ENCODE peak calls at places on chromosomes 6 and 20, in four cellular contexts. One of them, this sample, is unnamed.

GRCh38 chr6:155646443-155646842 is 190.8 kb upstream of the NOX3 start:
- DNase-seq in right cardiac atrium: peak; percentile 14
- DNase-seq in HS-27A: no peak
- DNase-seq in T follicular helper cell: no peak
- DNase-seq in this sample: no peak

GRCh38 chr6:38233161-38233791 is 406.5 kb downstream of the BTBD9 start:
- DNase-seq in right cardiac atrium: no peak
- DNase-seq in HS-27A: peak; percentile 84
- DNase-seq in T follicular helper cell: no peak
- DNase-seq in this sample: peak; percentile 79

GRCh38 chr6:95364016-95364604 is 213.2 kb upstream of the MANEA start:
- DNase-seq in right cardiac atrium: no peak
- DNase-seq in HS-27A: no peak
- DNase-seq in T follicular helper cell: no peak
- DNase-seq in this sample: no peak

GRCh38 chr6:31620586-31621319 is at the start of gene PRRC2A:
- DNase-seq in right cardiac atrium: peak; percentile 95
- DNase-seq in HS-27A: no peak
- DNase-seq in T follicular helper cell: peak; percentile 73
- DNase-seq in this sample: peak; percentile 98

GRCh38 chr20:63173552-63174191 is 42.3 kb downstream of the YTHDF1 start:
- DNase-seq in right cardiac atrium: no peak
- DNase-seq in HS-27A: no peak
- DNase-seq in T follicular helper cell: no peak
- DNase-seq in this sample: no peak

GRCh38 chr6:55023231-55023630 is 151.1 kb upstream of the HCRTR2 start:
- DNase-seq in right cardiac atrium: no peak
- DNase-seq in HS-27A: no peak
- DNase-seq in T follicular helper cell: no peak
- DNase-seq in this sample: no peak

GRCh38 chr6:169592558-169592957 is 109.3 kb downstream of the WDR27 start:
- DNase-seq in right cardiac atrium: no peak
- DNase-seq in HS-27A: peak; percentile 72
- DNase-seq in T follicular helper cell: no peak
- DNase-seq in this sample: no peak

GRCh38 chr20:47118201-47118600 is 223.6 kb downstream of the EYA2 start:
- DNase-seq in right cardiac atrium: no peak
- DNase-seq in HS-27A: no peak
- DNase-seq in T follicular helper cell: no peak
- DNase-seq in this sample: no peak

GRCh38 chr6:160197662-160198061 is 61.0 kb downstream of the SLC22A2 start:
- DNase-seq in right cardiac atrium: no peak
- DNase-seq in HS-27A: no peak
- DNase-seq in T follicular helper cell: no peak
- DNase-seq in this sample: no peak

GRCh38 chr6:39755231-39755630 is 30.0 kb upstream of the KIF6 start:
- DNase-seq in right cardiac atrium: no peak
- DNase-seq in HS-27A: no peak
- DNase-seq in T follicular helper cell: no peak
- DNase-seq in this sample: no peak

GRCh38 chr6:117840541-117840983 is 66.5 kb upstream of the SLC35F1 start:
- DNase-seq in right cardiac atrium: no peak
- DNase-seq in HS-27A: peak; percentile 29
- DNase-seq in T follicular helper cell: no peak
- DNase-seq in this sample: peak; percentile 34

GRCh38 chr6:156720739-156721714 is 56.2 kb upstream of the ARID1B start:
- DNase-seq in right cardiac atrium: no peak
- DNase-seq in HS-27A: no peak
- DNase-seq in T follicular helper cell: no peak
- DNase-seq in this sample: no peak